ENCODE peak calls at places on chromosomes 5 and 9, in four cellular contexts. Z is GM12878, N is HepG2, U is H1. E is an unnamed sample.
A peak's percentile ranks its signal among the peaks of the same experiment; 100 is the strongest.

GRCh38 chr9:1173211-1173610 is 123.1 kb downstream of the DMRT2 start:
- DNase-seq in Z (no peak), N (peak; percentile 31), U (no peak), E (no peak)

GRCh38 chr5:151153766-151154272 is 3.8 kb downstream of the ANXA6 start:
- DNase-seq in Z (no peak), N (no peak), U (no peak), E (no peak)

GRCh38 chr5:135489466-135490244 is 37.5 kb upstream of the TIFAB start:
- DNase-seq in Z (no peak), N (peak; percentile 80), U (peak; percentile 55), E (no peak)

GRCh38 chr9:107462691-107463090 is 26.9 kb downstream of the KLF4 start:
- DNase-seq in Z (no peak), N (peak; percentile 23), U (no peak), E (no peak)

GRCh38 chr5:123092696-123093095 is 3.7 kb downstream of the PRDM6 start:
- DNase-seq in Z (no peak), N (no peak), U (no peak), E (no peak)

GRCh38 chr5:64144429-64145215 is 21.0 kb upstream of the RNF180 start:
- DNase-seq in Z (no peak), N (no peak), U (no peak), E (no peak)

GRCh38 chr9:128892223-128892892 is 10.4 kb downstream of the LRRC8A start:
- DNase-seq in Z (no peak), N (no peak), U (no peak), E (no peak)

GRCh38 chr5:73540192-73540591 is 25.2 kb downstream of the ANKRA2 start:
- DNase-seq in Z (no peak), N (peak; percentile 50), U (no peak), E (no peak)

GRCh38 chr5:149546974-149547373 is 4.3 kb downstream of the CSNK1A1 start:
- DNase-seq in Z (no peak), N (no peak), U (no peak), E (no peak)

GRCh38 chr5:141532726-141533125 is 43.8 kb downstream of the PCDHGC5 start:
- DNase-seq in Z (no peak), N (no peak), U (no peak), E (no peak)

GRCh38 chr9:123654647-123655637 is 275.0 kb downstream of the DENND1A start:
- DNase-seq in Z (no peak), N (no peak), U (no peak), E (no peak)
- TF ChIP-seq SP1 in Z (no peak), N (no peak), U (no peak), E (no peak)

GRCh38 chr5:95621839-95622629 is 2.1 kb downstream of the GPR150 start:
- DNase-seq in Z (no peak), N (no peak), U (no peak), E (no peak)
- TF ChIP-seq SUZ12 in Z (no peak), N (no peak), U (no peak), E (no peak)

DNA sequence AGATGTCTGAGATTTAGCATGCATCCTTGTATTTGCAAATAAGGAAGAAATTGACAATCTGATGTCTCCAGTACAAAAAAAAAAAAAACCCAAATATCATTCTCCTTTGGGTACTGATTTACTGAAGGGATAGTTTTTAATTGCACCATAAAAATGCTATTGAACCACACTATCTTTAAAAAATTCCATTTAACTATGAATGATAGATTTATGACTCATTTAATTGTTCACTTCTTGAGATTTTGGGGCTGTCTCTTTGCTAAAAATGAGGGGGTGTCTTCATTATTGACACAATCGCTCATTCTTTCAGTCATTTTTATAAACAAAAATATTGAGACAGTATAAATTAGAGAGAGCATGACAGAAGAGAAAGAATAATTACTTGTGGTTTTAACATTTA is 142.4 kb downstream of the MEF2C start:
- DNase-seq in Z (no peak), N (no peak), U (no peak), E (no peak)
- TF ChIP-seq SP1 in Z (no peak), N (no peak), U (no peak), E (no peak)

GRCh38 chr9:14400658-14400995 is 86.7 kb upstream of the NFIB start:
- DNase-seq in Z (no peak), N (peak; percentile 35), U (peak; percentile 64), E (peak; percentile 17)

GRCh38 chr9:14395300-14396082 is 81.5 kb upstream of the NFIB start:
- DNase-seq in Z (no peak), N (no peak), U (no peak), E (no peak)

GRCh38 chr9:14393382-14393781 is 79.4 kb upstream of the NFIB start:
- DNase-seq in Z (no peak), N (no peak), U (no peak), E (no peak)

GRCh38 chr9:14399736-14400657 is 86.1 kb upstream of the NFIB start:
- DNase-seq in Z (no peak), N (no peak), U (no peak), E (no peak)

GRCh38 chr9:14396171-14396570 is 82.2 kb upstream of the NFIB start:
- DNase-seq in Z (no peak), N (no peak), U (no peak), E (no peak)
- TF ChIP-seq SUZ12 in Z (no peak), N (no peak), U (no peak), E (no peak)

DNA sequence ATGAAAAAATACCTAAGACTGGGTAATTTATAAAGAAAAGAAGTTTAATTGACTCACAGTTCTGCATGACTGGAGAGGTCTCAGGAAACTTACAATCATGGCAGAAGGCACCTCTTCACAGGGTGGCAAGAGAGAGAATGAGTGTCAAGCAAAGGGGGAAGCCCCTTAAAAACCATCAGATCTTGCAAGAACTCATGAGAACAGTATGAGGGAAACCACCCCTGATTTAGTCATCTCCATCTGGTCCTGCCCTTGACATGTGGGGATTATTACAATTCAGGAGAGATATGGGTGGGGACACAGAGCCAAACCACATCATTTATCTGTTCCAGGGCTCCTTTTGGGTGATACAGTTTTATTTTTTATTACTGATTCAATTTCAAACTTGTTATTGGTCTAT is 23.2 kb upstream of the ADAMTS16 start:
- DNase-seq in Z (no peak), N (no peak), U (no peak), E (no peak)
- TF ChIP-seq SP1 in Z (no peak), N (no peak), U (no peak), E (no peak)

DNA sequence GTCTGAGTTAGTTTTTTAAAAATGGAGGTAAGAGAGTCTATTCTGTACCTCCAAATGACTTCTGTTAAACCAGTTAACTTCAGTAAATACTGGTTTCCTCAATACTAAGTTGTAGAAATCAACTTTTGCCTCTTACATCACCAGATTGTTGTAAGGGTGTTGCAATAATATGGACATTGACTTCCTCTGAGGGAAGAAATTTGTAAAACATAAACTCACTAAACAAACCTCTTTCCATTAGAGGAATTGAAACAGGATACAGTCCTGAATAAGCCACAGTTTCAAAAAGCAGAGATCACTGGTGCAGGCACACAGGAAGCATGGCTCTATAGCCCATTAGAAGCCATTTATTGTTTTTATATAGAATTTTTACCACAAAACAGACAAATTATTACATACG is 32.7 kb upstream of the SLCO6A1 start:
- DNase-seq in Z (no peak), N (peak; percentile 7), U (no peak), E (no peak)
- TF ChIP-seq SUZ12 in Z (no peak), N (no peak), U (no peak), E (no peak)

GRCh38 chr5:107966216-107966615 is 295.5 kb upstream of the EFNA5 start:
- DNase-seq in Z (no peak), N (no peak), U (no peak), E (no peak)

GRCh38 chr5:107964722-107965121 is 294.0 kb upstream of the EFNA5 start:
- DNase-seq in Z (peak; percentile 20), N (no peak), U (no peak), E (no peak)

GRCh38 chr5:107968998-107969397 is 298.3 kb upstream of the EFNA5 start:
- DNase-seq in Z (no peak), N (no peak), U (no peak), E (no peak)

DNA sequence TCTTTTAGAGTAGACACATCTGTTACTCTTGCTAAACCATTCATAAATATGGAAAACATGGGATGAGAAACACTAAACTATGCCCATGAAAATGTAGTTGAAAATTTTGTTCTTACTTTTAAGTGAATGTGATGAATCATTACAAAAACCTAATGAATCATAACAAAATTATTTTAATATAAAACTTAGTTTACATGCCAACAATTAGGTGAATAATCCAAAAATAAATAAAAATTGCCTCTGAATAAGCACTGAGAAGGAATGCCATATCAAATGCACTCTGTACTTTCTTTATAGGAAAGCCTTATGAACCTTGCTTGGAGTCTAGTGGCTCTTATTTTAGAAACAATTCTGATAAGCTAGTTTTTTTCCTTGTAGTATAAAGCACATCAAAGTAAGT is 297.7 kb upstream of the EFNA5 start:
- DNase-seq in Z (no peak), N (no peak), U (no peak), E (no peak)
- TF ChIP-seq SP1 in Z (no peak), N (no peak), U (no peak), E (no peak)

GRCh38 chr9:137310190-137311052 is 8.3 kb upstream of the NRARP start:
- DNase-seq in Z (no peak), N (no peak), U (peak; percentile 49), E (no peak)

GRCh38 chr9:137311971-137312851 is 10.1 kb upstream of the NRARP start:
- DNase-seq in Z (no peak), N (no peak), U (no peak), E (no peak)

GRCh38 chr9:137309368-137310189 is 7.5 kb upstream of the NRARP start:
- DNase-seq in Z (no peak), N (no peak), U (no peak), E (no peak)

GRCh38 chr9:137312852-137313325 is 10.8 kb upstream of the NRARP start:
- DNase-seq in Z (no peak), N (no peak), U (no peak), E (no peak)

DNA sequence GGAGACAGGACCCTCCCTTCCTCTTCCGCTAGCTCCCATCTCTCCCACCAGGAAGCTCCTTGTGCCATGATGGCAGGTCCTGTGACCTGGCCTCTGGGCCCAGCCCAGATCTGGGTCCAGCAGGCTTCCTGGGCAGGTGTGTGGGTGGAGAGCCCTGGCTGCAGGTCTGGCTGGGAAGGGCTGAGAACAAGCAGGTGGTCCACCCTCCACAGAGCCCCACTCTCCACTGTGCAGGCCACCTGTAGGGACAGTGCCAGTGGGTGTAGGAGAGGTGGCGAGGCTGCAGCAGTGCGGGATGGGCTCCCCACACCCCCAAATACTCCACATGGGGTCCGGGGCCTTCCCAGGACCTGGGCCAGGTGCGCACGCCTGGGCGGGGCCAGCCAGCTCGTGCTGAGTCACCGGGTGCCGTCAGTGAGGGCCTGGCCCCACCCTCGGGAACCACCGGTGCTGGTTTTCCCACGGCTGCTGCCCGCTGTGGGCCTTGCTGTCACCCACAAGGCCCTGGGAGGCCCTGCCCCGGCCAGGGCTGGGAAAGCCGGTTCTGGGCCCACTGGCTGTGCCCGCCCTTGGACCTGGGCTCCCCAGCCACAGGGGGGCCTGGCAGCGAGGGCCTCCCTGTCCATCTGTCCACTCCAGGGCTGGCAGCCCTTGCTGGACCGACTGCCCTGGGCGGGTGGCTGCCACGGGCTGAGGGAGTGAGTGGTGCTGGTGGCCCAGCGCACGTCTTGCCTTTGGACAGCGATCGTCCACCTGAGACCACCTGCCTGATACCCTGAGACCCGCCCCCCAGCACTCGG is 9.3 kb upstream of the NRARP start:
- DNase-seq in Z (no peak), N (no peak), U (peak; percentile 52), E (no peak)
- TF ChIP-seq SUZ12 in Z (no peak), N (no peak), U (no peak), E (no peak)

DNA sequence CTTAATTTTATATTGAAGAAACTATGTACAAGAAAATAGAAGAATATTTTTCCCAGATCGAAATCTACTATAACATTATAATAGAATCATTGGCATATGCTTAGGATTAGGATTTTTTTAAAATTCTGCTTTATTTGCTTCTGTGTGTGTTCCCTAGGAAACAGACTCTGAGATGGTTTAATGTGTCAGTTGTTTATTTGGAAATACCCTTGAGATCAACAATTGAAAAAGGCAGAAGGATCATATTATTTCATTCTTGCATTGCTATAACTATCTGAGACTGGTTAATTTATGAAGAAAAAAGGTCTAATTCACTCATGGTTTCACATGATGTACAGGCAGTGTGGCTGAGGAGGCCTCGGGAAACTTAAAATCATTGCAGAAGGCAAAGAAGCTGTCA is 622.6 kb downstream of the PRR16 start:
- DNase-seq in Z (no peak), N (no peak), U (no peak), E (no peak)
- TF ChIP-seq SP1 in Z (no peak), N (no peak), U (no peak), E (no peak)

E was measured in HEK293T.